ENCODE peak calls at places on chromosomes 12 and 14, in ten cellular contexts. One of them, this sample, is unnamed.

GRCh38 chr12:2027379-2027778 is 23.1 kb upstream of the DCP1B start:
- DNase-seq in neural crest cell: no peak
- DNase-seq in T-helper 22 cell: no peak
- DNase-seq in NCI-H526: no peak
- DNase-seq in T-helper 9 cell: no peak
- DNase-seq in left lung: no peak
- DNase-seq in NCI-H1417: no peak
- DNase-seq in foreskin keratinocyte: no peak
- DNase-seq in nephron progenitor cell: no peak
- DNase-seq in NCI-H1092 treated with DMSO at 0.1 percent for 48 hours: no peak
- DNase-seq in this sample: no peak

GRCh38 chr14:29085546-29085945 is 319.0 kb downstream of the FOXG1 start:
- DNase-seq in T-helper 22 cell: no peak
- DNase-seq in NCI-H526: peak; percentile 6
- DNase-seq in NCI-H1092 treated with DMSO at 0.1 percent for 48 hours: no peak
- DNase-seq in NCI-H1417: no peak
- DNase-seq in nephron progenitor cell: no peak
- DNase-seq in neural crest cell: no peak
- DNase-seq in T-helper 9 cell: no peak
- DNase-seq in foreskin keratinocyte: no peak
- DNase-seq in left lung: no peak
- DNase-seq in this sample: no peak

GRCh38 chr12:5262885-5263284 is 169.0 kb upstream of the NTF3 start:
- DNase-seq in left lung: no peak
- DNase-seq in NCI-H1092 treated with DMSO at 0.1 percent for 48 hours: no peak
- DNase-seq in foreskin keratinocyte: no peak
- DNase-seq in NCI-H1417: no peak
- DNase-seq in NCI-H526: no peak
- DNase-seq in T-helper 22 cell: no peak
- DNase-seq in nephron progenitor cell: no peak
- DNase-seq in T-helper 9 cell: no peak
- DNase-seq in neural crest cell: no peak
- DNase-seq in this sample: no peak

GRCh38 chr14:65916055-65916454 is 503.5 kb downstream of the FUT8 start:
- DNase-seq in nephron progenitor cell: no peak
- DNase-seq in T-helper 22 cell: no peak
- DNase-seq in T-helper 9 cell: no peak
- DNase-seq in NCI-H1092 treated with DMSO at 0.1 percent for 48 hours: no peak
- DNase-seq in NCI-H1417: no peak
- DNase-seq in left lung: no peak
- DNase-seq in NCI-H526: no peak
- DNase-seq in foreskin keratinocyte: no peak
- DNase-seq in neural crest cell: no peak
- DNase-seq in this sample: no peak

GRCh38 chr12:6460751-6461371 is 9.0 kb downstream of the TAPBPL start:
- DNase-seq in foreskin keratinocyte: no peak
- DNase-seq in nephron progenitor cell: no peak
- DNase-seq in NCI-H526: no peak
- DNase-seq in neural crest cell: no peak
- DNase-seq in T-helper 9 cell: no peak
- DNase-seq in NCI-H1092 treated with DMSO at 0.1 percent for 48 hours: no peak
- DNase-seq in left lung: no peak
- DNase-seq in T-helper 22 cell: no peak
- DNase-seq in NCI-H1417: no peak
- DNase-seq in this sample: no peak

GRCh38 chr14:34013714-34014055 is 62.8 kb upstream of the EGLN3 start:
- DNase-seq in foreskin keratinocyte: no peak
- DNase-seq in NCI-H1417: peak; percentile 77
- DNase-seq in T-helper 22 cell: no peak
- DNase-seq in NCI-H1092 treated with DMSO at 0.1 percent for 48 hours: no peak
- DNase-seq in nephron progenitor cell: no peak
- DNase-seq in NCI-H526: no peak
- DNase-seq in left lung: no peak
- DNase-seq in neural crest cell: no peak
- DNase-seq in T-helper 9 cell: no peak
- DNase-seq in this sample: no peak

GRCh38 chr12:64627781-64628180 is 17.5 kb downstream of the RASSF3 start:
- DNase-seq in neural crest cell: no peak
- DNase-seq in foreskin keratinocyte: no peak
- DNase-seq in left lung: no peak
- DNase-seq in NCI-H1417: no peak
- DNase-seq in NCI-H526: no peak
- DNase-seq in T-helper 9 cell: no peak
- DNase-seq in nephron progenitor cell: no peak
- DNase-seq in NCI-H1092 treated with DMSO at 0.1 percent for 48 hours: no peak
- DNase-seq in T-helper 22 cell: no peak
- DNase-seq in this sample: no peak

GRCh38 chr14:71686677-71687076 is 245.6 kb upstream of the RGS6 start:
- DNase-seq in T-helper 22 cell: no peak
- DNase-seq in neural crest cell: no peak
- DNase-seq in left lung: no peak
- DNase-seq in NCI-H1092 treated with DMSO at 0.1 percent for 48 hours: no peak
- DNase-seq in T-helper 9 cell: no peak
- DNase-seq in NCI-H1417: no peak
- DNase-seq in foreskin keratinocyte: no peak
- DNase-seq in NCI-H526: no peak
- DNase-seq in nephron progenitor cell: no peak
- DNase-seq in this sample: no peak

GRCh38 chr14:93587330-93587729 is 156.6 kb downstream of the UNC79 start:
- DNase-seq in neural crest cell: no peak
- DNase-seq in NCI-H1417: no peak
- DNase-seq in NCI-H526: no peak
- DNase-seq in foreskin keratinocyte: no peak
- DNase-seq in nephron progenitor cell: no peak
- DNase-seq in NCI-H1092 treated with DMSO at 0.1 percent for 48 hours: no peak
- DNase-seq in left lung: no peak
- DNase-seq in T-helper 22 cell: no peak
- DNase-seq in T-helper 9 cell: no peak
- DNase-seq in this sample: no peak

GRCh38 chr12:59808317-59808910 is 212.6 kb downstream of the SLC16A7 start:
- DNase-seq in nephron progenitor cell: no peak
- DNase-seq in NCI-H1092 treated with DMSO at 0.1 percent for 48 hours: peak; percentile 5
- DNase-seq in left lung: no peak
- DNase-seq in T-helper 9 cell: no peak
- DNase-seq in NCI-H526: peak; percentile 46
- DNase-seq in NCI-H1417: peak; percentile 36
- DNase-seq in neural crest cell: no peak
- DNase-seq in foreskin keratinocyte: no peak
- DNase-seq in T-helper 22 cell: no peak
- DNase-seq in this sample: no peak

GRCh38 chr12:104790296-104791125 is 167.6 kb downstream of the SLC41A2 start:
- DNase-seq in NCI-H1417: no peak
- DNase-seq in foreskin keratinocyte: no peak
- DNase-seq in NCI-H1092 treated with DMSO at 0.1 percent for 48 hours: no peak
- DNase-seq in left lung: peak; percentile 49
- DNase-seq in T-helper 22 cell: peak; percentile 13
- DNase-seq in nephron progenitor cell: peak; percentile 67
- DNase-seq in neural crest cell: peak; percentile 63
- DNase-seq in T-helper 9 cell: peak; percentile 40
- DNase-seq in NCI-H526: peak; percentile 16
- DNase-seq in this sample: peak; percentile 38

GRCh38 chr14:84234281-84234680 is 1295.7 kb upstream of the FLRT2 start:
- DNase-seq in neural crest cell: no peak
- DNase-seq in left lung: no peak
- DNase-seq in NCI-H526: no peak
- DNase-seq in foreskin keratinocyte: peak; percentile 58
- DNase-seq in T-helper 22 cell: no peak
- DNase-seq in NCI-H1092 treated with DMSO at 0.1 percent for 48 hours: no peak
- DNase-seq in T-helper 9 cell: no peak
- DNase-seq in nephron progenitor cell: no peak
- DNase-seq in NCI-H1417: no peak
- DNase-seq in this sample: no peak

This sample was measured in CD4-positive, alpha-beta T cell.